ENCODE peak calls at places on chromosomes 16 and 17, in nine cellular contexts. W, I, M, A, K, V, F, C and B are unnamed samples.

GRCh38 chr17:12282056-12282455 is 261.4 kb downstream of the MAP2K4 start:
- DNase-seq in C (no peak), M (peak; percentile 1), K (peak; percentile 7), F (no peak), A (no peak), V (no peak), I (no peak), W (no peak), B (no peak)

GRCh38 chr16:87434146-87434667 is 42.1 kb downstream of the MAP1LC3B start:
- DNase-seq in I (no peak), W (no peak), C (no peak), F (no peak), M (peak; percentile 77), V (no peak), K (no peak), A (no peak), B (no peak)

GRCh38 chr17:67421869-67422273 is 44.8 kb downstream of the PITPNC1 start:
- DNase-seq in A (peak; percentile 100), I (no peak), M (peak; percentile 97), V (no peak), K (peak; percentile 100), C (no peak), F (no peak), W (peak; percentile 24), B (no peak)

GRCh38 chr17:49217651-49218413 is 7.3 kb downstream of the ABI3 start:
- DNase-seq in M (no peak), I (no peak), V (no peak), W (no peak), C (peak; percentile 46), A (no peak), F (peak; percentile 33), K (no peak), B (no peak)

GRCh38 chr16:26795184-26795583 is 271.5 kb upstream of the C16orf82 start:
- DNase-seq in I (no peak), C (peak; percentile 87), K (no peak), V (peak; percentile 9), W (peak; percentile 29), M (no peak), A (no peak), F (no peak), B (peak; percentile 56)

GRCh38 chr17:45287526-45288264 is 25.8 kb upstream of the SPATA32 start:
- DNase-seq in W (no peak), M (no peak), F (peak; percentile 90), V (no peak), I (no peak), A (no peak), K (no peak), C (no peak), B (no peak)

GRCh38 chr17:61393904-61394629 is 5.6 kb upstream of the TBX2 start:
- DNase-seq in F (peak; percentile 81), I (no peak), K (no peak), A (no peak), C (no peak), W (no peak), V (peak; percentile 40), M (peak; percentile 50), B (peak; percentile 28)

GRCh38 chr16:2692251-2692947 is 10.1 kb downstream of the KCTD5 start:
- DNase-seq in V (no peak), C (no peak), K (no peak), I (no peak), W (peak; percentile 18), F (no peak), M (no peak), A (no peak), B (peak; percentile 9)

GRCh38 chr17:65743313-65743665 is 181.8 kb upstream of the AXIN2 start:
- DNase-seq in F (no peak), K (peak; percentile 40), A (no peak), W (no peak), V (no peak), I (no peak), M (peak; percentile 40), C (no peak), B (no peak)

GRCh38 chr16:79599256-79599836 is 1.2 kb downstream of the MAF start:
- DNase-seq in A (no peak), V (peak; percentile 37), W (peak; percentile 45), I (no peak), C (no peak), K (no peak), M (peak; percentile 20), F (peak; percentile 66), B (peak; percentile 74)

GRCh38 chr16:79599837-79600635 is 501 bp downstream of the MAF start:
- DNase-seq in F (peak; percentile 80), W (peak; percentile 74), C (peak; percentile 31), A (no peak), M (peak; percentile 55), I (peak; percentile 27), V (peak; percentile 82), K (no peak), B (peak; percentile 91)

GRCh38 chr16:79601978-79602609 is 1.6 kb upstream of the MAF start:
- DNase-seq in I (peak; percentile 74), V (peak; percentile 91), M (peak; percentile 77), F (peak; percentile 60), A (no peak), K (peak; percentile 55), W (peak; percentile 88), C (peak; percentile 60), B (peak; percentile 86)

GRCh38 chr16:79601092-79601977 is 798 bp upstream of the MAF start:
- DNase-seq in A (no peak), W (peak; percentile 52), F (peak; percentile 48), K (no peak), V (peak; percentile 84), I (peak; percentile 38), M (peak; percentile 36), C (no peak), B (peak; percentile 62)

DNA sequence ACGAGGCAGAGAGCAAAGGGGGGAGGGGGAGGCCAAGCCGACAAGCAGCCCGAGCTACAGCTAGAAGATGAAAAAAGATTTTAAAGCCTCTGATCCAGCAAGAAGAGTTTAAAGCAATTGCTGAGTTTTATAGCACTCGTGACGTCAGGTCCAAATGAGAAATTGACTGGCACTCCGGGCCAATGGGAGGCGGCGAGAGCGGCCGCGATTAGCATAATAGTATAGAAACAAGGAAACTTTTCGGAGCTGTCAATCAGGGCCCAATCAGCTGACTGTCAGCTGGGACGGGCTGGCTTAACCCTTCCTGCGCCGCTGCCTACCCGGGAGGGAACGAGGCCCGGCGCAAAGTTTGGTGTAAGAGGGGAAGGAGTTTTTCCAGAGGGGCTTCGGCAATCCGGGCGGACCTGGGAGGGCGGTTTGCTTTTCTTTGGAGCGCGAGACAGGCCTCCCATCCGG is at the start of gene MAF:
- DNase-seq in K (peak; percentile 16), W (peak; percentile 91), F (peak; percentile 69), I (peak; percentile 94), C (peak; percentile 16), V (peak; percentile 98), M (peak; percentile 68), A (no peak), B (peak; percentile 95)
- TF ChIP-seq EZH2phosphoT487 in K (peak; percentile 52), W (no peak), F (no peak), I (no peak), C (no peak), V (no peak), M (no peak), A (no peak), B (no peak)

DNA sequence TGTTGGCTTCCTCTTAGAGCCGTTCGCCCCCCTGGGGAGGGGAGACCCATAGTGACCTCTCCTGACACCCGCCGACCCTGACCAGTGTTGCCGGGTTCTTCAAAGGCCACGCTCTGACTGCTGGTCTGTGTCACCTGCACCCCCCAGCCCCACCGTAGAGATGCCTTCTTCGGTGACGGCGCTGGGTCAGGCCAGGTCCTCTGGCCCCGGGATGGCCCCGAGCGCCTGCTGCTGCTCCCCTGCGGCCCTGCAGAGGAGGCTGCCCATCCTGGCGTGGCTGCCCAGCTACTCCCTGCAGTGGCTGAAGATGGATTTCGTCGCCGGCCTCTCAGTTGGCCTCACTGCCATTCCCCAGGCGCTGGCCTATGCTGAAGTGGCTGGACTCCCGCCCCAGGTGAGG is 1.2 kb downstream of the SLC26A11 start:
- DNase-seq in M (no peak), F (no peak), V (no peak), A (no peak), C (no peak), K (no peak), I (no peak), W (no peak), B (no peak)
- TF ChIP-seq EZH2phosphoT487 in M (no peak), F (no peak), V (no peak), A (no peak), C (no peak), K (no peak), I (no peak), W (no peak), B (no peak)

DNA sequence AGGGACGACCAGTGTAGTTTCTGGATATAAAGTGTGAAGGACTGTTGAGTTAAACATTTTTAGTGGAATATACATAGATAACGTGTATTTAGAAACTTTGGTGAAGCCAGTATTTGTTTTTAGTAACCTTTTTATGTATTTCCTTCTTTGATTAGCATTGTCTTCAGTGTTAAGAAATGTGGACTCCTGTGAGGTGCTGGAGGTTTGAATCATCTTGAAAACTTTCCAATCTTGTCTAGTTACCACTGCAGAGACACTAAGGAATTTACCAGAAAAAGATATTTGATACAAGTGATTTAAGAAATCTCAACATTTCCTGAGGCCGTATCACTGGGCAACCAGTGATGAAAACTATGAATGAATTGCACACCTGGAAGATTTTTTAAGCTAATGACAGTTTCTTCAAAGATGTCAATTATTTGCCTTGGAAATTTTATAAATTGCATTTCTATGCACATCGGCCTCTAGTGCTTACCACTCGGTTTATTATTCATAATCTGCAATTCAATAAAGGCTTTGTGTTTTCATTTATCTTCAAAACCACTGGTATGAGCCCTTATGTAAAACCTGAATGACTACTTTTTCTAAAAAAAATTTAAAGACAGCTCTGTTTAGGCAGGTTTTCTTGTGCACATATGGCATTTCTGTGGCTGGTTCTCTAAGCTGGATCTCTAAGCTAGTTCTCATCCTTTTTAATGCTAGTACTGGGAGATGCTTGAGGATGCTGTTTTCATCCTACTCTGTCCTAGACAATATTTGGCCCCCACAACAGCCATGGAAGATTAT is 31.4 kb upstream of the ADCY7 start:
- DNase-seq in W (no peak), A (no peak), C (no peak), K (peak; percentile 40), V (no peak), M (peak; percentile 75), F (no peak), I (no peak), B (no peak)
- TF ChIP-seq EZH2phosphoT487 in W (no peak), A (no peak), C (no peak), K (no peak), V (no peak), M (no peak), F (no peak), I (no peak), B (no peak)

GRCh38 chr16:30535106-30535776 is 583 bp upstream of the ZNF747 start:
- DNase-seq in F (no peak), W (peak; percentile 76), M (peak; percentile 35), C (peak; percentile 59), K (peak; percentile 19), I (no peak), A (no peak), V (no peak), B (peak; percentile 41)
- TF ChIP-seq EZH2phosphoT487 in F (no peak), W (no peak), M (no peak), C (no peak), K (no peak), I (no peak), A (no peak), V (no peak), B (no peak)